ENCODE peak calls at places on chromosomes 5 and 9, in four cellular contexts. B is fibroblast of lung, G is aorta, W is colonic mucosa. Y is an unnamed sample.

GRCh38 chr5:136388474-136388873 is 23.1 kb upstream of the TRPC7 start:
- DNase-seq in G (no peak), W (no peak), B (no peak), Y (no peak)

GRCh38 chr5:55039843-55040242 is 15.8 kb downstream of the GZMK start:
- DNase-seq in W (no peak), G (no peak), B (no peak), Y (no peak)

GRCh38 chr5:53406630-53407316 is 73.7 kb upstream of the FST start:
- DNase-seq in B (peak; percentile 95), W (no peak), G (no peak), Y (no peak)

GRCh38 chr9:89179920-89180667 is 1.5 kb upstream of the SHC3 start:
- DNase-seq in B (peak; percentile 97), W (peak; percentile 91), G (peak; percentile 94), Y (peak; percentile 89)

GRCh38 chr9:21810388-21810787 is 8.0 kb downstream of the MTAP start:
- DNase-seq in G (no peak), B (peak; percentile 27), W (no peak), Y (no peak)

GRCh38 chr5:7392401-7393024 is 3.4 kb upstream of the ADCY2 start:
- DNase-seq in W (peak; percentile 43), G (no peak), B (peak; percentile 45), Y (no peak)

GRCh38 chr9:127918201-127919107 is 1.6 kb upstream of the ST6GALNAC4 start:
- DNase-seq in B (no peak), G (no peak), W (peak; percentile 53), Y (no peak)

GRCh38 chr5:127340606-127341005 is 50.0 kb downstream of the MEGF10 start:
- DNase-seq in G (no peak), B (no peak), W (no peak), Y (no peak)

GRCh38 chr5:173441053-173441628 is 112.9 kb upstream of the STC2 start:
- DNase-seq in G (no peak), B (no peak), W (no peak), Y (no peak)

GRCh38 chr5:165035520-165035919 is 1530.1 kb downstream of the MAT2B start:
- DNase-seq in W (no peak), B (peak; percentile 46), G (no peak), Y (no peak)

GRCh38 chr5:86979801-86980510 is 287.7 kb upstream of the RASA1 start:
- DNase-seq in B (peak; percentile 81), G (no peak), W (no peak), Y (no peak)

GRCh38 chr5:168916852-168917251 is 337.7 kb upstream of the PANK3 start:
- DNase-seq in B (peak; percentile 29), W (no peak), G (no peak), Y (no peak)

GRCh38 chr5:137167187-137167586 is 331.9 kb downstream of the SPOCK1 start:
- DNase-seq in G (no peak), B (no peak), W (no peak), Y (no peak)

GRCh38 chr9:137070201-137070905 is at the start of gene SAPCD2:
- DNase-seq in B (peak; percentile 83), G (peak; percentile 95), W (peak; percentile 89), Y (no peak)

GRCh38 chr5:67301285-67301904 is 104.8 kb upstream of the CD180 start:
- DNase-seq in G (peak; percentile 84), B (peak; percentile 93), W (peak; percentile 37), Y (peak; percentile 81)

GRCh38 chr5:23631283-23632045 is 124.1 kb downstream of the PRDM9 start:
- DNase-seq in G (no peak), B (peak; percentile 4), W (no peak), Y (no peak)

GRCh38 chr9:125255781-125256391 is 5.7 kb upstream of the GAPVD1 start:
- DNase-seq in G (no peak), W (no peak), B (no peak), Y (no peak)

GRCh38 chr5:73625905-73626811 is at the start of gene ARHGEF28:
- DNase-seq in B (peak; percentile 58), G (peak; percentile 91), W (peak; percentile 75), Y (peak; percentile 81)

GRCh38 chr9:132997591-132997990 is 19.1 kb downstream of the GFI1B start:
- DNase-seq in W (no peak), G (no peak), B (peak; percentile 52), Y (no peak)

GRCh38 chr5:92372766-92373165 is 989.6 kb upstream of the ARRDC3 start:
- DNase-seq in G (no peak), W (no peak), B (peak; percentile 64), Y (no peak)

GRCh38 chr5:71471193-71471592 is 15.7 kb downstream of the BDP1 start:
- DNase-seq in W (no peak), B (peak; percentile 59), G (no peak), Y (no peak)

GRCh38 chr5:39906146-39906545 is 481.4 kb upstream of the DAB2 start:
- DNase-seq in B (peak; percentile 54), W (no peak), G (no peak), Y (no peak)

GRCh38 chr9:93578844-93579243 is 2.5 kb downstream of the PHF2 start:
- DNase-seq in B (no peak), W (no peak), G (no peak), Y (peak; percentile 56)

GRCh38 chr5:157267766-157268480 is 2.0 kb downstream of the CYFIP2 start:
- DNase-seq in W (no peak), B (no peak), G (no peak), Y (no peak)

GRCh38 chr5:149631506-149631905 is 50.2 kb downstream of the ARHGEF37 start:
- DNase-seq in W (no peak), G (no peak), B (no peak), Y (no peak)

GRCh38 chr5:318341-318897 is 3.1 kb upstream of the AHRR start:
- DNase-seq in G (no peak), W (no peak), B (peak; percentile 60), Y (no peak)

GRCh38 chr5:133702773-133703770 is 90.7 kb upstream of the FSTL4 start:
- DNase-seq in B (no peak), W (no peak), G (no peak), Y (no peak)

GRCh38 chr5:81290146-81290545 is 11.2 kb upstream of the ZCCHC9 start:
- DNase-seq in B (peak; percentile 23), G (no peak), W (no peak), Y (no peak)

GRCh38 chr9:561430-561829 is 280.1 kb upstream of the DMRT1 start:
- DNase-seq in G (no peak), W (no peak), B (peak; percentile 40), Y (no peak)

GRCh38 chr5:147578228-147579024 is 68.6 kb upstream of the DPYSL3 start:
- DNase-seq in W (no peak), G (no peak), B (peak; percentile 69), Y (no peak)

GRCh38 chr9:101533334-101534187 is at the start of gene RNF20:
- DNase-seq in B (peak; percentile 99), G (peak; percentile 100), W (peak; percentile 100), Y (peak; percentile 100)
- H3K4me3 ChIP-seq in B (peak within 1 kb of the TSS; percentile 68), G (peak within 1 kb of the TSS; percentile 77), W (peak within 1 kb of the TSS; percentile 67), Y (peak within 1 kb of the TSS; percentile 89)

DNA sequence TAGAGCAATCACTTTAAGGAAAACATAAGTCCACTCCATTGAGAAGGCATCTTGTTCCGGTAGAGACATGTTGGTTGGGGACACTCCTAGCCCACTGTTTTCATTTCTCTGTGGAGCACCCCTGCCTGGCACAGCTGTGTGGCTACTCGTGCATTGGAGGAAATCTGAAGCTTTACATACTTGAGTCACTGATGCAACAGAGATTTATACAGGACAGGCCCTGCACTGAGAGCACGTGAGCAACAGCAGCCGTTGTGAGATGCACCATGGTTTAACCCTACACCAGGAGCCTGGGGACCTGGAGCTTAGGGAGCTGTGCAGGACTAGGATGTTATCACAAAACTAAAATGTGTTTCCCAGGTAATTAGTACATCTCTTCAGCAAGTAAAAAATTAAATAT is 230.7 kb upstream of the IRX1 start:
- DNase-seq in W (no peak), G (no peak), B (no peak), Y (peak; percentile 29)
- H3K4me3 ChIP-seq in W (no peak overlapping the region), G (no peak overlapping the region), B (no peak overlapping the region), Y (no peak overlapping the region)

DNA sequence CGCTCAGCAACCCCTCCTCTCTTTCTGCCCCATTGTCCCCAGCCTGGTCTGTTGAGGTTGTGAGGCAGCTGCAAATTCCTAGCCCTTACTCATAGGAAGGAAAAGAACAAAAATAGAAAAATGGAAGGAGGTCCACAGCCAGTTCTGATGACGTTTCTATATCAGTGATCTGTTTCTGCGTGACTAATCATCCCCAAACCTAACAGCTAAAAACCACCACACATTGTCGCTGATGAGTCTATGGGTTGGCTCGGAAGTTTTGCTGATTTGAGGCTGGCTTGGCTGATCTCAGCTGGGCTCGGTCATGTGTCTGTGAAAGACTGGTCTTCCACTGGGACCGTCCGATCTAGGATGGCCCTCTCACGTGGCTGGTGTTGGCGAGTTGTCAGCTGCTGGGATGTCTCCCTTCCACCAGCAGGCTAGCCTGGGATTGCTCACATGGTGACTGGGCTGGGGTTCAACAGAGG is 200.6 kb upstream of the ZNF618 start:
- DNase-seq in G (peak; percentile 91), B (peak; percentile 99), W (peak; percentile 62), Y (peak; percentile 87)
- H3K4me3 ChIP-seq in G (no peak overlapping the region), B (no peak overlapping the region), W (no peak overlapping the region), Y (peak overlapping the region; percentile 25)

GRCh38 chr9:129944501-129945116 is 98.4 kb downstream of the FNBP1 start:
- DNase-seq in W (no peak), G (no peak), B (no peak), Y (no peak)

GRCh38 chr9:129939426-129939825 is 103.6 kb downstream of the FNBP1 start:
- DNase-seq in B (peak; percentile 36), G (no peak), W (no peak), Y (no peak)

GRCh38 chr9:129949821-129950220 is 93.2 kb downstream of the FNBP1 start:
- DNase-seq in W (no peak), G (no peak), B (no peak), Y (no peak)

GRCh38 chr9:129946596-129946995 is 96.4 kb downstream of the FNBP1 start:
- DNase-seq in G (no peak), B (no peak), W (no peak), Y (no peak)

DNA sequence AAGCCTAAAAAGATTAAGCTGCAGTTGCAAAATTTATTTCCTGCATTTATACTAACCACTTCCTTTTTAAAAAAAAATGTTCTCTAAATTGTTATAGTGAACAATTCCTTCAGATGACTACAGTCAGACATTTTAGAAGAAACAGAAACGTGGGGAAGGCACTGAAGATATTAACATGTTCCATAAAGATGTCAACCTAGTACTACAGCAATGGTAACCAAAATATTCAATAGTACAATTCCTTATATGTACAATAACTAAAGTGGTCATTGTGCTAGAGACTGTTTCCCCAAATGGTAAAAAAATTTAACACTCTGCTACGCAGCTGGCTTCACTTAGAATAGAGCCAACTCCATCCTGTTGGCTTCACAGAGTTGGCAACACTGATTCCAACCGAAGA is 97.7 kb downstream of the FNBP1 start:
- DNase-seq in W (no peak), B (no peak), G (no peak), Y (no peak)
- H3K4me3 ChIP-seq in W (no peak overlapping the region), B (no peak overlapping the region), G (no peak overlapping the region), Y (no peak overlapping the region)

GRCh38 chr5:170070556-170071412 is 34.9 kb upstream of the FOXI1 start:
- DNase-seq in G (no peak), B (peak; percentile 36), W (peak; percentile 23), Y (no peak)
- H3K4me3 ChIP-seq in G (no peak overlapping the region), B (no peak overlapping the region), W (no peak overlapping the region), Y (no peak overlapping the region)

GRCh38 chr5:129042306-129042705 is 52.2 kb upstream of the ISOC1 start:
- DNase-seq in G (no peak), W (no peak), B (no peak), Y (no peak)
- H3K4me3 ChIP-seq in G (no peak overlapping the region), W (no peak overlapping the region), B (no peak overlapping the region), Y (no peak overlapping the region)

Y was measured in coronary artery.